ENCODE peak calls at places on chromosome 13, in eight cellular contexts. One of them, this sample, is unnamed.
A peak's percentile ranks its signal among the peaks of the same experiment; 100 is the strongest.

GRCh38 chr13:114148521-114148855 is 16.1 kb upstream of the RASA3 start:
- DNase-seq in uterus: no peak
- DNase-seq in esophagus squamous epithelium: no peak
- DNase-seq in GM23338: no peak
- DNase-seq in pancreas: peak; percentile 79
- DNase-seq in Peyer's patch: peak; percentile 50
- DNase-seq in sigmoid colon: no peak
- DNase-seq in ovary: no peak
- DNase-seq in this sample: no peak

GRCh38 chr13:90414691-90415596 is 932.5 kb upstream of the MIR17HG start:
- DNase-seq in esophagus squamous epithelium: no peak
- DNase-seq in sigmoid colon: no peak
- DNase-seq in ovary: no peak
- DNase-seq in uterus: no peak
- DNase-seq in pancreas: no peak
- DNase-seq in GM23338: peak; percentile 19
- DNase-seq in Peyer's patch: no peak
- DNase-seq in this sample: peak; percentile 75

GRCh38 chr13:48531416-48532145 is 1.3 kb downstream of the RCBTB2 start:
- DNase-seq in esophagus squamous epithelium: no peak
- DNase-seq in uterus: no peak
- DNase-seq in pancreas: peak; percentile 24
- DNase-seq in sigmoid colon: no peak
- DNase-seq in GM23338: no peak
- DNase-seq in Peyer's patch: no peak
- DNase-seq in ovary: no peak
- DNase-seq in this sample: no peak

GRCh38 chr13:30676672-30677071 is 58.7 kb upstream of the ALOX5AP start:
- DNase-seq in Peyer's patch: no peak
- DNase-seq in sigmoid colon: no peak
- DNase-seq in uterus: no peak
- DNase-seq in pancreas: no peak
- DNase-seq in GM23338: peak; percentile 22
- DNase-seq in esophagus squamous epithelium: no peak
- DNase-seq in ovary: no peak
- DNase-seq in this sample: no peak

GRCh38 chr13:71244181-71244580 is 622.8 kb downstream of the DACH1 start:
- DNase-seq in ovary: no peak
- DNase-seq in esophagus squamous epithelium: no peak
- DNase-seq in GM23338: no peak
- DNase-seq in uterus: no peak
- DNase-seq in sigmoid colon: no peak
- DNase-seq in Peyer's patch: no peak
- DNase-seq in pancreas: no peak
- DNase-seq in this sample: no peak

GRCh38 chr13:79501538-79502232 is 20.7 kb downstream of the NDFIP2 start:
- DNase-seq in Peyer's patch: no peak
- DNase-seq in GM23338: no peak
- DNase-seq in sigmoid colon: no peak
- DNase-seq in esophagus squamous epithelium: no peak
- DNase-seq in ovary: no peak
- DNase-seq in pancreas: no peak
- DNase-seq in uterus: no peak
- DNase-seq in this sample: no peak

GRCh38 chr13:102726430-102726829 is 31.6 kb upstream of the METTL21C start:
- DNase-seq in ovary: no peak
- DNase-seq in pancreas: no peak
- DNase-seq in uterus: no peak
- DNase-seq in sigmoid colon: no peak
- DNase-seq in Peyer's patch: no peak
- DNase-seq in esophagus squamous epithelium: no peak
- DNase-seq in GM23338: no peak
- DNase-seq in this sample: no peak

GRCh38 chr13:113209880-113210421 is 538 bp downstream of the CUL4A start:
- DNase-seq in sigmoid colon: peak; percentile 76
- DNase-seq in ovary: peak; percentile 64
- DNase-seq in pancreas: peak; percentile 71
- DNase-seq in Peyer's patch: peak; percentile 83
- DNase-seq in uterus: peak; percentile 40
- DNase-seq in GM23338: peak; percentile 72
- DNase-seq in esophagus squamous epithelium: no peak
- DNase-seq in this sample: no peak

GRCh38 chr13:46551410-46552301 is 1.3 kb upstream of the LRCH1 start:
- DNase-seq in esophagus squamous epithelium: no peak
- DNase-seq in GM23338: peak; percentile 87
- DNase-seq in Peyer's patch: peak; percentile 87
- DNase-seq in pancreas: peak; percentile 76
- DNase-seq in sigmoid colon: peak; percentile 90
- DNase-seq in uterus: peak; percentile 78
- DNase-seq in ovary: peak; percentile 77
- DNase-seq in this sample: peak; percentile 56

GRCh38 chr13:94157705-94158218 is 321.7 kb downstream of the DCT start:
- DNase-seq in ovary: peak; percentile 34
- DNase-seq in sigmoid colon: no peak
- DNase-seq in uterus: peak; percentile 44
- DNase-seq in pancreas: no peak
- DNase-seq in Peyer's patch: no peak
- DNase-seq in esophagus squamous epithelium: no peak
- DNase-seq in GM23338: no peak
- DNase-seq in this sample: no peak

GRCh38 chr13:27334774-27335490 is 64.3 kb downstream of the RASL11A start:
- DNase-seq in sigmoid colon: no peak
- DNase-seq in GM23338: no peak
- DNase-seq in uterus: no peak
- DNase-seq in ovary: no peak
- DNase-seq in esophagus squamous epithelium: no peak
- DNase-seq in Peyer's patch: no peak
- DNase-seq in pancreas: no peak
- DNase-seq in this sample: no peak

GRCh38 chr13:35472308-35473008 is 4.0 kb downstream of the MAB21L1 start:
- DNase-seq in uterus: no peak
- DNase-seq in pancreas: no peak
- DNase-seq in sigmoid colon: no peak
- DNase-seq in esophagus squamous epithelium: no peak
- DNase-seq in Peyer's patch: no peak
- DNase-seq in ovary: no peak
- DNase-seq in GM23338: peak; percentile 30
- DNase-seq in this sample: no peak

GRCh38 chr13:35475960-35476943 is at the start of gene MAB21L1:
- DNase-seq in Peyer's patch: no peak
- DNase-seq in GM23338: peak; percentile 49
- DNase-seq in uterus: no peak
- DNase-seq in sigmoid colon: peak; percentile 71
- DNase-seq in ovary: peak; percentile 28
- DNase-seq in pancreas: no peak
- DNase-seq in esophagus squamous epithelium: no peak
- DNase-seq in this sample: peak; percentile 96

GRCh38 chr13:35474551-35474950 is 1.9 kb downstream of the MAB21L1 start:
- DNase-seq in pancreas: no peak
- DNase-seq in ovary: no peak
- DNase-seq in sigmoid colon: no peak
- DNase-seq in uterus: no peak
- DNase-seq in GM23338: peak; percentile 28
- DNase-seq in esophagus squamous epithelium: no peak
- DNase-seq in Peyer's patch: no peak
- DNase-seq in this sample: no peak

GRCh38 chr13:35478384-35479222 is 2.1 kb upstream of the MAB21L1 start:
- DNase-seq in esophagus squamous epithelium: no peak
- DNase-seq in GM23338: peak; percentile 65
- DNase-seq in pancreas: no peak
- DNase-seq in sigmoid colon: peak; percentile 60
- DNase-seq in ovary: no peak
- DNase-seq in Peyer's patch: no peak
- DNase-seq in uterus: no peak
- DNase-seq in this sample: no peak

GRCh38 chr13:35475131-35475959 is 1.1 kb downstream of the MAB21L1 start:
- DNase-seq in uterus: no peak
- DNase-seq in pancreas: no peak
- DNase-seq in GM23338: peak; percentile 75
- DNase-seq in esophagus squamous epithelium: no peak
- DNase-seq in ovary: peak; percentile 60
- DNase-seq in sigmoid colon: peak; percentile 61
- DNase-seq in Peyer's patch: no peak
- DNase-seq in this sample: no peak
- H3K4me3 ChIP-seq in uterus: no peak overlapping the region
- H3K4me3 ChIP-seq in pancreas: no peak overlapping the region
- H3K4me3 ChIP-seq in GM23338: peak overlapping the region; percentile 64
- H3K4me3 ChIP-seq in esophagus squamous epithelium: peak overlapping the region; percentile 64
- H3K4me3 ChIP-seq in ovary: peak overlapping the region; percentile 17
- H3K4me3 ChIP-seq in sigmoid colon: peak overlapping the region; percentile 43
- H3K4me3 ChIP-seq in Peyer's patch: peak overlapping the region; percentile 27
- H3K4me3 ChIP-seq in this sample: peak overlapping the region; percentile 76

DNA sequence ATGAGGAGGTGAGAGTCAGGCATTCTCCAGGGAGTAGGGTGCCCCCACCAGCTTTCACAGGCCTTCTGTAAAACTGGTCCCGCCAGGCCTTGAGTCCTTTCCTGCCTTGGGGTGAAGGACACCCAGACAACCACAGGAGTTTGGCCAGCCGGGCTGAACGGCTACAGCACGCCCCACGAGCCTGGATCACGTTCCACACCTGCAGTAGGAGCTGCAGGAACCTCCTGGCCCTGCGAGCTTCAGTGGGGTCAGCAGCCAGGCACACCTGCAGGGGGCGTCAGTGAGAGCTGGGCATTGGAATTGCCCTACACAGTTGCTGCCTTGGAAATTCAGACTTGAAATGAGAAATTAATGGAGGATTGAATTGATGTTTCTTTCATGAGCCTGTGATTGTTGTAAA is 45.7 kb downstream of the COL4A2 start:
- DNase-seq in Peyer's patch: no peak
- DNase-seq in ovary: no peak
- DNase-seq in pancreas: no peak
- DNase-seq in GM23338: peak; percentile 72
- DNase-seq in esophagus squamous epithelium: no peak
- DNase-seq in sigmoid colon: no peak
- DNase-seq in uterus: no peak
- DNase-seq in this sample: no peak
- TF ChIP-seq CTCF in Peyer's patch: no peak
- TF ChIP-seq CTCF in ovary: no peak
- TF ChIP-seq CTCF in pancreas: no peak
- TF ChIP-seq CTCF in GM23338: peak; percentile 85
- TF ChIP-seq CTCF in esophagus squamous epithelium: no peak
- TF ChIP-seq CTCF in sigmoid colon: no peak
- TF ChIP-seq CTCF in uterus: peak; percentile 16
- TF ChIP-seq CTCF in this sample: peak; percentile 48

DNA sequence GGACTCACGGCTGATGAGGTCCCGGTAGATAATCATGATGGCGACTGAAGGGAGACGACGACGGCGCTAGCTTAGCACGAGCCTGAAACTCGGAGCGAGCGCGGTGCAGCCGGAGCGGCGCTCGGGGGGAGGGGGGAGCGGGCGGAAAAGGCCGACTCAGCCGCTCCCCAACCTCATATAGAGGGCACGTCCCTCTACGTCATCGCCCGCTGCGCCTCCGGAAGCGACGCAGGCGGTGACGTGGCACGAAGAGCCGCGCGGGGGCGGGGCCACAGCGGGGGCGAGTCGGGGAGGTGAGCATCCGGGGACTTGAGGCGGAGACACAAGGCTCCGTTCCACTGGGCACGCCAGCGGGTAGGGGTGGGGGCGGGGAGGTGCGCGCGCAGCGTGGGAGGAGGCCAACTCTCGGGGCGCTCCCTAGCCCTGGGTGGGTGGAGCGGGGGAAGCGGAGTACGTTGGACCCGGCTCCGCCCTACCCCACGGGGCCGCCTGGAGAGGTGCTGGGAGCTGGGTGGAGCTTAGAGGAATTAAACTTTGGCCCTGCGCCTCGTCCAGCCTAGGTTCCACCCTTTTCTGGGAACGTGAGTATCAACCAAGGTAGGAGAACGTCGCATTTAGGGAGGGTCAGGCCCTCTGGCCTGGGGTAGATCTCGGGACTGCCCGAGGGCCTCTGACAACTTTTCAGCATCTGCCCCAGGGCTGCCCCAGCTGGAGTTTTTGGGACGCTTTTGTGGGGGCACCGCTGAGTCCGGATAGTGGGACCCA is at the start of gene TPT1:
- DNase-seq in esophagus squamous epithelium: peak; percentile 96
- DNase-seq in sigmoid colon: peak; percentile 100
- DNase-seq in uterus: peak; percentile 100
- DNase-seq in Peyer's patch: peak; percentile 100
- DNase-seq in ovary: peak; percentile 100
- DNase-seq in GM23338: peak; percentile 98
- DNase-seq in pancreas: peak; percentile 99
- DNase-seq in this sample: peak; percentile 91
- H3K4me3 ChIP-seq in esophagus squamous epithelium: peak within 1 kb of the TSS; percentile 100
- H3K4me3 ChIP-seq in sigmoid colon: peak within 1 kb of the TSS; percentile 97
- H3K4me3 ChIP-seq in uterus: peak within 1 kb of the TSS; percentile 96
- H3K4me3 ChIP-seq in Peyer's patch: peak within 1 kb of the TSS; percentile 93
- H3K4me3 ChIP-seq in ovary: peak within 1 kb of the TSS; percentile 100
- H3K4me3 ChIP-seq in GM23338: peak within 1 kb of the TSS; percentile 78
- H3K4me3 ChIP-seq in pancreas: peak within 1 kb of the TSS; percentile 98
- H3K4me3 ChIP-seq in this sample: peak within 1 kb of the TSS; percentile 89

GRCh38 chr13:21033224-21033855 is 28.0 kb downstream of the LATS2 start:
- DNase-seq in Peyer's patch: no peak
- DNase-seq in pancreas: peak; percentile 70
- DNase-seq in GM23338: no peak
- DNase-seq in esophagus squamous epithelium: no peak
- DNase-seq in sigmoid colon: peak; percentile 89
- DNase-seq in uterus: no peak
- DNase-seq in ovary: no peak
- DNase-seq in this sample: no peak

GRCh38 chr13:21033866-21034601 is 27.4 kb downstream of the LATS2 start:
- DNase-seq in Peyer's patch: no peak
- DNase-seq in ovary: no peak
- DNase-seq in GM23338: no peak
- DNase-seq in pancreas: peak; percentile 70
- DNase-seq in esophagus squamous epithelium: no peak
- DNase-seq in sigmoid colon: peak; percentile 67
- DNase-seq in uterus: no peak
- DNase-seq in this sample: no peak

GRCh38 chr13:21032656-21033055 is 28.7 kb downstream of the LATS2 start:
- DNase-seq in esophagus squamous epithelium: no peak
- DNase-seq in Peyer's patch: no peak
- DNase-seq in pancreas: no peak
- DNase-seq in sigmoid colon: peak; percentile 62
- DNase-seq in ovary: no peak
- DNase-seq in uterus: no peak
- DNase-seq in GM23338: no peak
- DNase-seq in this sample: no peak

GRCh38 chr13:21037656-21038055 is 23.7 kb downstream of the LATS2 start:
- DNase-seq in GM23338: no peak
- DNase-seq in pancreas: no peak
- DNase-seq in ovary: no peak
- DNase-seq in uterus: no peak
- DNase-seq in esophagus squamous epithelium: no peak
- DNase-seq in sigmoid colon: peak; percentile 62
- DNase-seq in Peyer's patch: no peak
- DNase-seq in this sample: no peak

DNA sequence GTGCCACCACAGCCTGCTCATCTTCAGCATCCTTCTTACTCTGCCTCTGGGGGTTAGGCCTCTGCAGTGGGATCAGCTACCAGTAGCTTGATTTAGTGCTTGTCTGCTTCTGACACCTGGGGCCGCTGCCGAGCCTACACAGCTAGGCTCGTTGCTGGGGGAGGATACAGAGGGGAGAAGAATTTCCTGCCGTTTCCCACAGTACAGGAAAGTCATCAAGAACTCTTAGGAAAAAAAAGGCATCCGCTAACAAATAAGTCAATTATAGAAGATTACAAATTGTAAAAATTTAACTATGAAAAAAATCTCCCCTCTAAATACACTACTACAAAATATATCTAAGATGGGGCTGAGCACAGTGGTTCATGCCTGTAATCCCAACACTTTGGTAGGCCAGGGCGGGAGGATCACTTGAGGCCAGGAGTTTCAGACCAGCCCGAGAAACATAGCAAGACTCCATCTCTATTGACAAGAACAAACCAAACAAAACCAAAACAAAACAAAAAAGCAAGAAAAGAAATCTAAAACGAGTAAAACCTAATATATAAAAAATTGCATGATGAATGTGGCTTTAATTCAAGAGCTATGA is 26.7 kb downstream of the LATS2 start:
- DNase-seq in GM23338: peak; percentile 63
- DNase-seq in esophagus squamous epithelium: no peak
- DNase-seq in pancreas: no peak
- DNase-seq in ovary: no peak
- DNase-seq in sigmoid colon: peak; percentile 70
- DNase-seq in uterus: no peak
- DNase-seq in Peyer's patch: no peak
- DNase-seq in this sample: no peak
- TF ChIP-seq CTCF in GM23338: peak; percentile 41
- TF ChIP-seq CTCF in esophagus squamous epithelium: no peak
- TF ChIP-seq CTCF in pancreas: no peak
- TF ChIP-seq CTCF in ovary: no peak
- TF ChIP-seq CTCF in sigmoid colon: no peak
- TF ChIP-seq CTCF in uterus: no peak
- TF ChIP-seq CTCF in Peyer's patch: no peak
- TF ChIP-seq CTCF in this sample: no peak